ENCODE peak calls at places on chromosomes 13 and 19, in seven cellular contexts. One of them, this sample, is unnamed.

GRCh38 chr13:113820813-113821651 is 42.8 kb downstream of the GAS6 start:
- DNase-seq in SK-N-SH: peak; percentile 91
- DNase-seq in K562: peak; percentile 45
- DNase-seq in A549: peak; percentile 40
- DNase-seq in HepG2: no peak
- DNase-seq in H1: no peak
- DNase-seq in HCT116: no peak
- DNase-seq in this sample: peak; percentile 96

GRCh38 chr13:74168263-74168675 is 34.1 kb upstream of the KLF12 start:
- DNase-seq in SK-N-SH: no peak
- DNase-seq in K562: no peak
- DNase-seq in A549: no peak
- DNase-seq in HepG2: peak; percentile 35
- DNase-seq in H1: no peak
- DNase-seq in HCT116: no peak
- DNase-seq in this sample: no peak

GRCh38 chr13:49791753-49792549 is 531 bp downstream of the KPNA3 start:
- DNase-seq in SK-N-SH: no peak
- DNase-seq in K562: peak; percentile 52
- DNase-seq in A549: no peak
- DNase-seq in HepG2: no peak
- DNase-seq in H1: no peak
- DNase-seq in HCT116: no peak
- DNase-seq in this sample: peak; percentile 76

GRCh38 chr13:93690139-93690538 is 463.5 kb downstream of the GPC6 start:
- DNase-seq in SK-N-SH: no peak
- DNase-seq in K562: peak; percentile 0
- DNase-seq in A549: no peak
- DNase-seq in HepG2: peak; percentile 10
- DNase-seq in H1: no peak
- DNase-seq in HCT116: no peak
- DNase-seq in this sample: peak; percentile 18

GRCh38 chr13:73075546-73075945 is 16.7 kb downstream of the KLF5 start:
- DNase-seq in SK-N-SH: no peak
- DNase-seq in K562: no peak
- DNase-seq in A549: no peak
- DNase-seq in HepG2: no peak
- DNase-seq in H1: no peak
- DNase-seq in HCT116: no peak
- DNase-seq in this sample: no peak

GRCh38 chr13:79402074-79402635 is 3.9 kb downstream of the RBM26 start:
- DNase-seq in SK-N-SH: no peak
- DNase-seq in K562: peak; percentile 16
- DNase-seq in A549: no peak
- DNase-seq in HepG2: no peak
- DNase-seq in H1: no peak
- DNase-seq in HCT116: no peak
- DNase-seq in this sample: no peak

GRCh38 chr19:34134190-34135032 is 37.9 kb upstream of the LSM14A start:
- DNase-seq in SK-N-SH: peak; percentile 100
- DNase-seq in K562: peak; percentile 93
- DNase-seq in A549: peak; percentile 99
- DNase-seq in HepG2: peak; percentile 70
- DNase-seq in H1: peak; percentile 80
- DNase-seq in HCT116: peak; percentile 66
- DNase-seq in this sample: peak; percentile 94

GRCh38 chr13:109667754-109668360 is 118.5 kb downstream of the IRS2 start:
- DNase-seq in SK-N-SH: peak; percentile 66
- DNase-seq in K562: no peak
- DNase-seq in A549: no peak
- DNase-seq in HepG2: no peak
- DNase-seq in H1: no peak
- DNase-seq in HCT116: no peak
- DNase-seq in this sample: peak; percentile 44

GRCh38 chr13:112444001-112444311 is 67.8 kb downstream of the SPACA7 start:
- DNase-seq in SK-N-SH: peak; percentile 88
- DNase-seq in K562: peak; percentile 65
- DNase-seq in A549: peak; percentile 38
- DNase-seq in HepG2: peak; percentile 44
- DNase-seq in H1: peak; percentile 64
- DNase-seq in HCT116: peak; percentile 34
- DNase-seq in this sample: peak; percentile 68

GRCh38 chr13:37023871-37024270 is 23.3 kb downstream of the EXOSC8 start:
- DNase-seq in SK-N-SH: no peak
- DNase-seq in K562: no peak
- DNase-seq in A549: no peak
- DNase-seq in HepG2: no peak
- DNase-seq in H1: no peak
- DNase-seq in HCT116: no peak
- DNase-seq in this sample: no peak

GRCh38 chr13:79668353-79668752 is 187.4 kb downstream of the NDFIP2 start:
- DNase-seq in SK-N-SH: no peak
- DNase-seq in K562: no peak
- DNase-seq in A549: no peak
- DNase-seq in HepG2: no peak
- DNase-seq in H1: no peak
- DNase-seq in HCT116: no peak
- DNase-seq in this sample: no peak

GRCh38 chr19:13155472-13156284 is 5.5 kb downstream of the IER2 start:
- DNase-seq in SK-N-SH: peak; percentile 63
- DNase-seq in K562: peak; percentile 88
- DNase-seq in A549: no peak
- DNase-seq in HepG2: peak; percentile 69
- DNase-seq in H1: no peak
- DNase-seq in HCT116: no peak
- DNase-seq in this sample: peak; percentile 97

GRCh38 chr13:91362908-91363307 is 15.4 kb downstream of the MIR17HG start:
- DNase-seq in SK-N-SH: no peak
- DNase-seq in K562: no peak
- DNase-seq in A549: no peak
- DNase-seq in HepG2: peak; percentile 71
- DNase-seq in H1: no peak
- DNase-seq in HCT116: no peak
- DNase-seq in this sample: no peak

GRCh38 chr13:48630791-48631190 is 22.9 kb upstream of the CYSLTR2 start:
- DNase-seq in SK-N-SH: no peak
- DNase-seq in K562: no peak
- DNase-seq in A549: no peak
- DNase-seq in HepG2: no peak
- DNase-seq in H1: no peak
- DNase-seq in HCT116: no peak
- DNase-seq in this sample: no peak

DNA sequence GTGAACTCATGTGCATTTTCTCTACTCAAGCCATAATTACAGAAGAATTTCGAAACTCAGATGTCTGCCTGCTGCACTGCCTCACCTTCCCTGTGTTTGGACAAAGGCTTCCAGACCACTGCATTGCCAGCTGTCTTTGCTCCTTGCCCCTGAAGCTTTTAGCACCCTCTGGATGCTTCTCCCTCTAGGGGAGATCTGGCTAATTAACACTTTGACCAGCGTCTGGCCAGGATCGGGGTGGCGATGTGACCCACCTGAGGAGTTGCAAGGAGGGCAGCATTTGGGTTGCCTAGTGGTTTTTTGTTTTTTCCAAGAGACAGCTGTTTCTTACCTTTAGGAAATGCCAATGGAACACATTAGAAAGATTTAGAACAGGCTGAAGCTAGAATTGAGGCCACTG is 127.7 kb upstream of the ZNF536 start:
- DNase-seq in SK-N-SH: no peak
- DNase-seq in K562: no peak
- DNase-seq in A549: no peak
- DNase-seq in HepG2: no peak
- DNase-seq in H1: no peak
- DNase-seq in HCT116: no peak
- DNase-seq in this sample: no peak
- TF ChIP-seq MAX in SK-N-SH: no peak
- TF ChIP-seq MAX in K562: no peak
- TF ChIP-seq MAX in A549: no peak
- TF ChIP-seq MAX in HepG2: no peak
- TF ChIP-seq MAX in H1: no peak
- TF ChIP-seq MAX in HCT116: no peak
- TF ChIP-seq MAX in this sample: no peak

DNA sequence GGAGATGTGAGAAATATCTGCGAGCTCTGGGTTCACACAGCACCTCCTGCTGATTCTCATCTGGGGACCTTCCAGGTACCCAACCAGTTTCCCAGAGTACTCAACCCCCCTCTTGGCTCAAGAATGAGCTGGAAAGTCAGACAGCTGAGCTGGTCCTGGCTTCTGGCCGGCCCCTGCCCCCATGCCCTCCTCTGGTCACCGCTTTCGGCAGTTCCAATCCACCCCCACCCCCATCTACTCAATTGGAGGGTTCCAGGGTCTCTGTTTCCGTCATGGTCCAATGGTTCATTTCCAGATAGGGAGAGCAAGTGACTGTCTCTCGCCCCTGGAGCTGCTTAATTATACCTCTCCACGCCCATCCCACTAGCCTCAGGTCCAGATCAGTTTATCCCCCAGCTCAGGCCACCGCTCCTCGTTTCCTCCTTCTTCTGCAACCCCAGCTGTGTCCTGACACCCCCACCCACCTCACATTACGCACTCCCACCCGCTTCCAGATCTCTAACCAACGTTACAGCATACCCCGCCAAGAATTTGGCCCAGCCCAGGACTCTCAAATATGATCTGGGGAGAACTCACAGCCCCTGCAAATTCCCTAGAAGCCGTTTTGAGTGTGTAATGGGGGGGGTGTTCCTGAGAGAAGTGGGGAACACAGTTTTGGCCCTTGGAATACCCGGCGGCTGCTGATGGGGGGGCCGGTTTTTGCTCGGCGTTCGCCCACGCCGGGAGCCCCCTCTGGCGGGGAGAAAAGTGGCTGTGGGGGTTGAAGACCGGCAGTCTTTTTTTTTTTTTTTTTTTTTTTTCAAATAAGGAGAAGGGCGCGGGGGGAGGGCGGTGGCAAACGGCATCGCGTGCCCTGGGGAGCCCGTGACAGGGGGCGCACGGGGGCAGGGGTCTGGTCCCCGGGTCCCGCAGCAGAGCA is 1.8 kb upstream of the PDE4A start:
- DNase-seq in SK-N-SH: peak; percentile 56
- DNase-seq in K562: peak; percentile 77
- DNase-seq in A549: no peak
- DNase-seq in HepG2: no peak
- DNase-seq in H1: no peak
- DNase-seq in HCT116: no peak
- DNase-seq in this sample: peak; percentile 91
- H3K4me3 ChIP-seq in SK-N-SH: no peak overlapping the region
- H3K4me3 ChIP-seq in K562: peak overlapping the region; percentile 75
- H3K4me3 ChIP-seq in A549: peak overlapping the region; percentile 52
- H3K4me3 ChIP-seq in HepG2: no peak overlapping the region
- H3K4me3 ChIP-seq in H1: no peak overlapping the region
- H3K4me3 ChIP-seq in HCT116: peak overlapping the region; percentile 61
- H3K4me3 ChIP-seq in this sample: peak overlapping the region; percentile 70

DNA sequence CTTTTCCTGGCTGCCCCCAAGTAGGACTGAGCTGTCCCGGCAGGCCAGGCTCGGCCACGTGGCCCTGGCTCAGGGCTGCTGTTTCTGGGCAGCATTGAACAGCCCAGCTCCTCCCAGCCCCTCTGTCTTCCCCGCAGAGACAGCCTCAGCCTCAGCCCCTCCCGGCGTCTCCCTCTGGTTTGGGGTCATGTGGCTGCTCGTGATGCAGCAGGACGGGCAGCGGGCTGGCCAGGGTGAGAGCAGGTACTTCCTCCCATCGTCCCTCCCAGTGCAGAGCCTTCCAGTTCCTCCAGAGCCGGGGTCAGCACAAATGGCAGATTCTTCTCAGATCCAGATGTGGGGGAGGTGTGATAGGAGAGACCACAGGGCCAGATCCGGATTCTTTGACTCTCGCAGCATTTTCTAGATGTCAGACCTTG is 114.6 kb downstream of the KDM4B start:
- DNase-seq in SK-N-SH: no peak
- DNase-seq in K562: peak; percentile 13
- DNase-seq in A549: no peak
- DNase-seq in HepG2: no peak
- DNase-seq in H1: no peak
- DNase-seq in HCT116: no peak
- DNase-seq in this sample: no peak
- TF ChIP-seq MAX in SK-N-SH: no peak
- TF ChIP-seq MAX in K562: peak; percentile 50
- TF ChIP-seq MAX in A549: no peak
- TF ChIP-seq MAX in HepG2: no peak
- TF ChIP-seq MAX in H1: no peak
- TF ChIP-seq MAX in HCT116: no peak
- TF ChIP-seq MAX in this sample: no peak

GRCh38 chr13:23430664-23431063 is 2.8 kb downstream of the SACS start:
- DNase-seq in SK-N-SH: peak; percentile 36
- DNase-seq in K562: no peak
- DNase-seq in A549: no peak
- DNase-seq in HepG2: no peak
- DNase-seq in H1: no peak
- DNase-seq in HCT116: no peak
- DNase-seq in this sample: no peak

GRCh38 chr13:23432589-23432988 is 913 bp downstream of the SACS start:
- DNase-seq in SK-N-SH: no peak
- DNase-seq in K562: no peak
- DNase-seq in A549: no peak
- DNase-seq in HepG2: no peak
- DNase-seq in H1: no peak
- DNase-seq in HCT116: no peak
- DNase-seq in this sample: no peak

GRCh38 chr13:23433171-23434153 is at the start of gene SACS:
- DNase-seq in SK-N-SH: peak; percentile 81
- DNase-seq in K562: no peak
- DNase-seq in A549: peak; percentile 14
- DNase-seq in HepG2: no peak
- DNase-seq in H1: peak; percentile 21
- DNase-seq in HCT116: no peak
- DNase-seq in this sample: peak; percentile 59

GRCh38 chr13:23427342-23428182 is 5.9 kb downstream of the SACS start:
- DNase-seq in SK-N-SH: no peak
- DNase-seq in K562: no peak
- DNase-seq in A549: peak; percentile 26
- DNase-seq in HepG2: peak; percentile 5
- DNase-seq in H1: no peak
- DNase-seq in HCT116: no peak
- DNase-seq in this sample: no peak

GRCh38 chr13:23428183-23428528 is 5.3 kb downstream of the SACS start:
- DNase-seq in SK-N-SH: no peak
- DNase-seq in K562: peak; percentile 22
- DNase-seq in A549: no peak
- DNase-seq in HepG2: no peak
- DNase-seq in H1: no peak
- DNase-seq in HCT116: no peak
- DNase-seq in this sample: no peak
- H3K4me3 ChIP-seq in SK-N-SH: no peak overlapping the region
- H3K4me3 ChIP-seq in K562: no peak overlapping the region
- H3K4me3 ChIP-seq in A549: no peak overlapping the region
- H3K4me3 ChIP-seq in HepG2: no peak overlapping the region
- H3K4me3 ChIP-seq in H1: no peak overlapping the region
- H3K4me3 ChIP-seq in HCT116: no peak overlapping the region
- H3K4me3 ChIP-seq in this sample: no peak overlapping the region

This sample was measured in NB4.